ENCODE peak calls at places on chromosome 20, in five cellular contexts. One of them, this sample, is unnamed.

GRCh38 chr20:6017467-6017866 is 36.4 kb downstream of the LRRN4 start:
- DNase-seq in gastrocnemius medialis: no peak
- DNase-seq in mammary epithelial cell: no peak
- DNase-seq in non-pigmented ciliary epithelial cell: no peak
- DNase-seq in amniotic stem cell: no peak
- DNase-seq in this sample: no peak

GRCh38 chr20:25059866-25060465 is 2.0 kb upstream of the ACSS1 start:
- DNase-seq in gastrocnemius medialis: no peak
- DNase-seq in mammary epithelial cell: no peak
- DNase-seq in non-pigmented ciliary epithelial cell: no peak
- DNase-seq in amniotic stem cell: no peak
- DNase-seq in this sample: no peak

GRCh38 chr20:17803765-17804164 is 104.0 kb downstream of the BANF2 start:
- DNase-seq in gastrocnemius medialis: peak
- DNase-seq in mammary epithelial cell: no peak
- DNase-seq in non-pigmented ciliary epithelial cell: no peak
- DNase-seq in amniotic stem cell: no peak
- DNase-seq in this sample: no peak

GRCh38 chr20:59355242-59355641 is 54.8 kb downstream of the EDN3 start:
- DNase-seq in gastrocnemius medialis: no peak
- DNase-seq in mammary epithelial cell: no peak
- DNase-seq in non-pigmented ciliary epithelial cell: no peak
- DNase-seq in amniotic stem cell: no peak
- DNase-seq in this sample: no peak

GRCh38 chr20:19739351-19739750 is 18.7 kb upstream of the RIN2 start:
- DNase-seq in gastrocnemius medialis: no peak
- DNase-seq in mammary epithelial cell: no peak
- DNase-seq in non-pigmented ciliary epithelial cell: no peak
- DNase-seq in amniotic stem cell: no peak
- DNase-seq in this sample: no peak

GRCh38 chr20:35129647-35130069 is 17.5 kb downstream of the EDEM2 start:
- DNase-seq in gastrocnemius medialis: no peak
- DNase-seq in mammary epithelial cell: peak
- DNase-seq in non-pigmented ciliary epithelial cell: no peak
- DNase-seq in amniotic stem cell: no peak
- DNase-seq in this sample: no peak

GRCh38 chr20:15375836-15376235 is 1038.4 kb upstream of the FLRT3 start:
- DNase-seq in gastrocnemius medialis: no peak
- DNase-seq in mammary epithelial cell: peak
- DNase-seq in non-pigmented ciliary epithelial cell: no peak
- DNase-seq in amniotic stem cell: no peak
- DNase-seq in this sample: peak

GRCh38 chr20:63457737-63458136 is 14.7 kb downstream of the KCNQ2 start:
- DNase-seq in gastrocnemius medialis: no peak
- DNase-seq in mammary epithelial cell: peak
- DNase-seq in non-pigmented ciliary epithelial cell: no peak
- DNase-seq in amniotic stem cell: no peak
- DNase-seq in this sample: peak

GRCh38 chr20:33769032-33769431 is 37.2 kb downstream of the ZNF341 start:
- DNase-seq in gastrocnemius medialis: no peak
- DNase-seq in mammary epithelial cell: no peak
- DNase-seq in non-pigmented ciliary epithelial cell: no peak
- DNase-seq in amniotic stem cell: no peak
- DNase-seq in this sample: no peak

GRCh38 chr20:63102720-63103375 is 96.1 kb upstream of the BHLHE23 start:
- DNase-seq in gastrocnemius medialis: no peak
- DNase-seq in mammary epithelial cell: no peak
- DNase-seq in non-pigmented ciliary epithelial cell: no peak
- DNase-seq in amniotic stem cell: no peak
- DNase-seq in this sample: no peak

GRCh38 chr20:56689852-56690485 is 60.9 kb downstream of the TFAP2C start:
- DNase-seq in gastrocnemius medialis: no peak
- DNase-seq in mammary epithelial cell: peak
- DNase-seq in non-pigmented ciliary epithelial cell: no peak
- DNase-seq in amniotic stem cell: no peak
- DNase-seq in this sample: no peak

GRCh38 chr20:21096321-21097043 is 9.7 kb downstream of the LINC00237 start:
- DNase-seq in gastrocnemius medialis: no peak
- DNase-seq in mammary epithelial cell: no peak
- DNase-seq in non-pigmented ciliary epithelial cell: no peak
- DNase-seq in amniotic stem cell: no peak
- DNase-seq in this sample: no peak

GRCh38 chr20:54219751-54220426 is 12.0 kb downstream of the PFDN4 start:
- DNase-seq in gastrocnemius medialis: no peak
- DNase-seq in mammary epithelial cell: peak
- DNase-seq in non-pigmented ciliary epithelial cell: no peak
- DNase-seq in amniotic stem cell: peak
- DNase-seq in this sample: no peak

GRCh38 chr20:3248167-3248992 is 9.4 kb upstream of the SLC4A11 start:
- DNase-seq in gastrocnemius medialis: no peak
- DNase-seq in mammary epithelial cell: no peak
- DNase-seq in non-pigmented ciliary epithelial cell: no peak
- DNase-seq in amniotic stem cell: no peak
- DNase-seq in this sample: no peak

GRCh38 chr20:24806896-24807676 is 142.0 kb upstream of the CST7 start:
- DNase-seq in gastrocnemius medialis: no peak
- DNase-seq in mammary epithelial cell: no peak
- DNase-seq in non-pigmented ciliary epithelial cell: no peak
- DNase-seq in amniotic stem cell: no peak
- DNase-seq in this sample: no peak

GRCh38 chr20:4490595-4491280 is 231.0 kb upstream of the PRND start:
- DNase-seq in gastrocnemius medialis: no peak
- DNase-seq in mammary epithelial cell: peak
- DNase-seq in non-pigmented ciliary epithelial cell: no peak
- DNase-seq in amniotic stem cell: no peak
- DNase-seq in this sample: no peak

GRCh38 chr20:15882553-15882952 is 690.7 kb downstream of the KIF16B start:
- DNase-seq in gastrocnemius medialis: no peak
- DNase-seq in mammary epithelial cell: peak
- DNase-seq in non-pigmented ciliary epithelial cell: no peak
- DNase-seq in amniotic stem cell: no peak
- DNase-seq in this sample: no peak